ENCODE peak calls at places on chromosomes 4 and X, in six cellular contexts. Y is astrocyte of the hippocampus; F is adipocyte; A is activated CD8-positive, alpha-beta memory T cell treated with anti-CD3 and anti-CD28 coated beads, Interleukin-2, amount 50 U/mL, for 48 hours; D is MCF 10A; W is AG09309. P is an unnamed sample.
A peak's percentile ranks its signal among the peaks of the same experiment; 100 is the strongest.

GRCh38 chr4:1446502-1447153 is 40.4 kb upstream of the NKX1-1 start:
- DNase-seq in D (no peak), F (no peak), Y (no peak), A (peak; percentile 39), W (no peak), P (no peak)

GRCh38 chr4:129062580-129062979 is 30.8 kb downstream of the SCLT1 start:
- DNase-seq in D (no peak), W (no peak), F (no peak), Y (no peak), A (no peak), P (no peak)

GRCh38 chr4:166257276-166257675 is 384.2 kb downstream of the TLL1 start:
- DNase-seq in D (no peak), W (no peak), A (no peak), F (no peak), Y (no peak), P (no peak)

GRCh38 chr4:94491322-94491721 is 39.6 kb downstream of the PDLIM5 start:
- DNase-seq in F (peak; percentile 56), W (no peak), Y (no peak), D (no peak), A (no peak), P (no peak)

GRCh38 chr4:38989487-38989886 is 42.7 kb downstream of the TMEM156 start:
- DNase-seq in W (peak; percentile 18), F (peak; percentile 33), A (no peak), Y (no peak), D (peak; percentile 53), P (no peak)

GRCh38 chr4:10460313-10461047 is 3.3 kb upstream of the ZNF518B start:
- DNase-seq in W (no peak), A (peak; percentile 63), D (no peak), F (no peak), Y (no peak), P (no peak)

GRCh38 chr4:98663226-98664006 is 5.0 kb upstream of the TSPAN5 start:
- DNase-seq in D (no peak), A (peak; percentile 76), F (no peak), Y (no peak), W (no peak), P (no peak)

GRCh38 chr4:110850461-110851447 is 227.9 kb upstream of the PITX2 start:
- DNase-seq in A (no peak), W (no peak), F (no peak), D (no peak), Y (no peak), P (peak; percentile 23)

GRCh38 chrX:1291110-1291740 is 22.6 kb downstream of the CSF2RA start:
- DNase-seq in F (no peak), Y (no peak), D (no peak), A (no peak), W (no peak), P (no peak)

GRCh38 chrX:134670241-134670811 is 12.1 kb upstream of the PLAC1 start:
- DNase-seq in W (no peak), Y (peak; percentile 89), F (peak; percentile 56), D (peak; percentile 62), A (no peak), P (peak; percentile 60)

GRCh38 chr4:185833055-185833598 is 21.1 kb upstream of the SORBS2 start:
- DNase-seq in D (no peak), A (no peak), W (no peak), F (no peak), Y (peak; percentile 77), P (no peak)

GRCh38 chrX:24025741-24026402 is 1.1 kb downstream of the KLHL15 start:
- DNase-seq in F (peak; percentile 73), A (no peak), W (peak; percentile 49), D (peak; percentile 36), Y (no peak), P (no peak)

GRCh38 chr4:143699331-143700059 is 980 bp downstream of the FREM3 start:
- DNase-seq in D (no peak), A (no peak), W (no peak), Y (no peak), F (no peak), P (no peak)